ENCODE peak calls at places on chromosomes 6 and 20, in five cellular contexts. H is pancreas, M is mesendoderm, S is foreskin keratinocyte, N is A549. D is an unnamed sample. For H3K4me1, the result is how much of the 10 kb centered on the place peaks cover.

GRCh38 chr6:133641111-133641510 is 247.8 kb upstream of the TCF21 start:
- DNase-seq in M (no peak), S (no peak), H (no peak), N (no peak), D (no peak)

GRCh38 chr6:154617175-154617574 is 106.7 kb upstream of the CNKSR3 start:
- DNase-seq in M (no peak), S (no peak), N (no peak), H (no peak), D (no peak)

GRCh38 chr6:19052219-19052618 is 665.1 kb downstream of the RNF144B start:
- DNase-seq in M (peak), N (no peak), H (no peak), S (peak), D (no peak)

GRCh38 chr20:57638173-57638894 is 18.1 kb upstream of the ZBP1 start:
- DNase-seq in M (no peak), S (no peak), N (peak), H (no peak), D (no peak)

GRCh38 chr6:169885131-169885530 is 133.7 kb downstream of the ERMARD start:
- DNase-seq in N (no peak), S (no peak), H (no peak), M (no peak), D (no peak)

GRCh38 chr6:71040841-71041240 is 84.0 kb upstream of the B3GAT2 start:
- DNase-seq in N (no peak), H (no peak), M (peak), S (no peak), D (no peak)

GRCh38 chr20:48858075-48858790 is 30.4 kb upstream of the PREX1 start:
- DNase-seq in N (no peak), S (no peak), M (peak), H (no peak), D (no peak)

GRCh38 chr6:53984581-53984980 is 126.7 kb upstream of the MLIP start:
- DNase-seq in N (peak), H (no peak), M (no peak), S (no peak), D (no peak)

GRCh38 chr6:33621396-33622388 is 570 bp downstream of the ITPR3 start:
- DNase-seq in M (peak), H (peak), N (no peak), S (no peak), D (no peak)

GRCh38 chr6:13292774-13293173 is 35.6 kb downstream of the TBC1D7 start:
- DNase-seq in H (no peak), M (no peak), N (no peak), S (no peak), D (no peak)

GRCh38 chr6:134374486-134374885 is 56.6 kb upstream of the SGK1 start:
- DNase-seq in N (no peak), H (no peak), S (peak), M (no peak), D (no peak)

GRCh38 chr6:105402090-105402980 is 547 bp downstream of the PREP start:
- DNase-seq in S (peak), N (peak), M (peak), H (no peak), D (no peak)

GRCh38 chr6:27188885-27189418 is 58.5 kb upstream of the PRSS16 start:
- DNase-seq in H (peak), S (peak), N (peak), M (peak), D (no peak)

GRCh38 chr6:7541175-7542064 is at the start of gene DSP:
- DNase-seq in M (peak), S (peak), N (peak), H (peak), D (no peak)

GRCh38 chr6:169162968-169163903 is 90.4 kb downstream of the THBS2 start:
- DNase-seq in N (peak), M (no peak), H (no peak), S (peak), D (peak)

GRCh38 chr6:163085426-163085825 is 329.1 kb upstream of the QKI start:
- DNase-seq in M (peak), N (no peak), S (no peak), H (no peak), D (no peak)

GRCh38 chr20:50405235-50405914 is 104.8 kb upstream of the PTPN1 start:
- DNase-seq in N (no peak), M (no peak), S (no peak), H (no peak), D (no peak)
- H3K4me1 ChIP-seq in N (under half), M (under half), S (under half), H (under half), D (under half)

GRCh38 chr6:31592396-31592771 is 422 bp downstream of the NCR3 start:
- DNase-seq in H (no peak), M (no peak), S (no peak), N (no peak), D (no peak)
- H3K4me1 ChIP-seq in H (under half), M (under half), S (under half), N (under half), D (under half)

GRCh38 chr6:31580446-31580755 is 1.8 kb downstream of the LTB start:
- DNase-seq in H (no peak), N (no peak), M (no peak), S (no peak), D (no peak)
- H3K4me1 ChIP-seq in H (under half), N (under half), M (under half), S (under half), D (under half)

DNA sequence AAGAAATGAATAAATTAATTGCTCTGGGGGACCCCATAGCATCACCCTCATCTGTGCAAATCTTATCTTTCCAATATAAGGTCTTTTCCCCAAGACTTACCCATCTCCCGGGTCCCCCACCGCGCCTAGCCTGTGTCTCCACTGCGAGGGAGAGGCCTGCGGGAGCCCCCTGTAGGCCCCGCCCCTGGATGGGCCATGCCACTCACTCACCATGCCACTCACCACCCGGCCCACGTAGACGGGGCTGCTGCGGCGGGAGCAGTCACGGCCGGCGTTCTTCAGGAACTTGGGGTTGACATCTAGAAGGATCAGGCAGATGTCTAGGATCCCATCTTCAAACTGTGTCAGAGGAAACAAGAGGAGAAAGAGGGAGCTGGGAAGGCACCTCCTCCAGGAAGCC is 17.3 kb downstream of the TGM2 start:
- DNase-seq in S (no peak), M (no peak), N (no peak), H (no peak), D (no peak)
- H3K4me1 ChIP-seq in S (under half), M (under half), N (half or more), H (under half), D (under half)